ENCODE peak calls at places on chromosomes 16 and 17, in four cellular contexts. M is endodermal cell, T is AG10803, X is LNCaP clone FGC. I is an unnamed sample.

GRCh38 chr17:74815671-74816370 is 39.7 kb upstream of the NAT9 start:
- DNase-seq in M (peak), T (no peak), X (no peak), I (no peak)

GRCh38 chr17:42679001-42679491 is 2.3 kb upstream of the PLEKHH3 start:
- DNase-seq in M (peak), T (peak), X (no peak), I (no peak)

GRCh38 chr17:3167574-3167973 is 29.7 kb upstream of the OR1A2 start:
- DNase-seq in M (no peak), T (no peak), X (no peak), I (no peak)

GRCh38 chr16:590165-590874 is 454 bp downstream of the RAB40C start:
- DNase-seq in M (peak), T (peak), X (no peak), I (no peak)

GRCh38 chr17:19897108-19897854 is 29.5 kb upstream of the ULK2 start:
- DNase-seq in M (no peak), T (no peak), X (peak), I (peak)

GRCh38 chr17:81834831-81835267 is at the start of gene PPP1R27:
- DNase-seq in M (no peak), T (no peak), X (no peak), I (no peak)

GRCh38 chr16:66569827-66570405 is 3.7 kb downstream of the CMTM1 start:
- DNase-seq in M (no peak), T (peak), X (no peak), I (no peak)

GRCh38 chr16:280991-281659 is 734 bp downstream of the ARHGDIG start:
- DNase-seq in M (no peak), T (no peak), X (no peak), I (no peak)

GRCh38 chr16:72552675-72553074 is 380.7 kb upstream of the PMFBP1 start:
- DNase-seq in M (no peak), T (peak), X (peak), I (no peak)

GRCh38 chr16:75254359-75254837 is 3.0 kb upstream of the BCAR1 start:
- DNase-seq in M (peak), T (peak), X (peak), I (peak)

GRCh38 chr16:30901201-30902069 is 5.0 kb downstream of the CTF1 start:
- DNase-seq in M (no peak), T (no peak), X (no peak), I (no peak)

GRCh38 chr17:19497616-19498015 is 36.0 kb upstream of the SLC47A1 start:
- DNase-seq in M (no peak), T (no peak), X (no peak), I (no peak)

GRCh38 chr16:81384006-81384405 is 60.6 kb upstream of the CMIP start:
- DNase-seq in M (no peak), T (peak), X (no peak), I (no peak)

GRCh38 chr17:49739662-49740271 is 24.2 kb downstream of the FAM117A start:
- DNase-seq in M (no peak), T (no peak), X (no peak), I (no peak)

GRCh38 chr16:67661101-67661661 is 421 bp downstream of the PARD6A start:
- DNase-seq in M (peak), T (no peak), X (peak), I (peak)

GRCh38 chr16:1732071-1732470 is 26.1 kb downstream of the MAPK8IP3 start:
- DNase-seq in M (no peak), T (no peak), X (no peak), I (no peak)

GRCh38 chr17:44065668-44066203 is 735 bp downstream of the LSM12 start:
- DNase-seq in M (no peak), T (no peak), X (no peak), I (no peak)

GRCh38 chr16:1363501-1364041 is 11.8 kb downstream of the GNPTG start:
- DNase-seq in M (peak), T (peak), X (no peak), I (peak)

GRCh38 chr17:18026408-18026776 is 12.6 kb downstream of the ATPAF2 start:
- DNase-seq in M (no peak), T (peak), X (no peak), I (peak)

GRCh38 chr16:24721830-24722238 is 7.6 kb upstream of the TNRC6A start:
- DNase-seq in M (no peak), T (no peak), X (no peak), I (no peak)

GRCh38 chr17:42843358-42843934 is 934 bp upstream of the AOC2 start:
- DNase-seq in M (peak), T (peak), X (peak), I (peak)

GRCh38 chr16:49858200-49859129 is 2.6 kb upstream of the ZNF423 start:
- DNase-seq in M (peak), T (no peak), X (no peak), I (no peak)

GRCh38 chr16:30585022-30585399 is 486 bp downstream of the ZNF785 start:
- DNase-seq in M (peak), T (peak), X (no peak), I (no peak)

GRCh38 chr16:66050991-66051390 is 315.5 kb upstream of the CDH5 start:
- DNase-seq in M (no peak), T (no peak), X (no peak), I (no peak)

GRCh38 chr16:405548-406506 is 4.1 kb downstream of the DECR2 start:
- DNase-seq in M (no peak), T (no peak), X (no peak), I (no peak)

GRCh38 chr16:84756830-84757229 is 57.0 kb downstream of the USP10 start:
- DNase-seq in M (no peak), T (no peak), X (no peak), I (no peak)

GRCh38 chr17:76845524-76845923 is 22.7 kb upstream of the MGAT5B start:
- DNase-seq in M (no peak), T (no peak), X (no peak), I (no peak)

GRCh38 chr17:76841776-76842405 is 26.3 kb upstream of the MGAT5B start:
- DNase-seq in M (peak), T (no peak), X (no peak), I (no peak)

GRCh38 chr17:76844485-76844829 is 23.7 kb upstream of the MGAT5B start:
- DNase-seq in M (no peak), T (no peak), X (no peak), I (no peak)

GRCh38 chr17:76844846-76845245 is 23.4 kb upstream of the MGAT5B start:
- DNase-seq in M (no peak), T (no peak), X (no peak), I (no peak)

DNA sequence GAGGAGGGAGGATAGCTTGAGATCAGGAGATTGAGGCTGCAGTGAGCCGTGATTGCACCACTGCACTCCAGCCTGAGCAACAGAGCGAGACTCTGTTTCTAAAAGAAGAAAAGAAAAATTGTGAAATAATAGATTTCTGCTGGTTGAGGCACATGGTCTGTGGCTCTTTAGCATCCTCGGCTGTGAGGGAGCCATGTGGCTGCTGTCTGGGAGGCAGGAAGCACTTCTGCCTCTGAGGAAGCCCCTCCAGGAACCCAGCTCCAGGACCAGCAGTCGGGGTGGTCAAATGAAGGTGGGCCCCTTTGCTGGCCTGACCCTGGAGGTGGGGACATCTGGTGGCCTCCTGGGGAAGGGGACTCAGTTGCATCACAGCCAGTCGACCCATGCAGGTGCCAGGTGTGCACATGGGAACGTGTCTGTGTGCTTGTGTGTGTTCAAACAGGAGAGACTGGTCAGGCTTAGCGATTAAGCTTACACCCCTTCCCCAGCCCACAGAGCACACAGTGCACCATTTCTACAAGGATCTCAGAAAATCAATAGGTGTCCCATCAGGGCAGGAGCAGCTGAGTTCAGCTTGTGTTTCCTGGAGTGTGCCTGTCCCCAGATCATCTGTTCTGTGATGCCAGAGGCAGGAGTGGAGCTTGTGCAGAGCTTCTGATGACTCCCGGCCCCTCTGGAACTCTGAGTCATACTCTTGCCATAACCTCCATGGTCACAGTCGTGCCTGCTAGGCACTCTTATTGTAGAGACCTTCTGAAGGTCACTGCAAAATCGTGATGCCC is 24.3 kb upstream of the MGAT5B start:
- DNase-seq in M (no peak), T (no peak), X (no peak), I (no peak)
- TF ChIP-seq CTCF in M (peak), T (no peak), X (no peak), I (no peak)

GRCh38 chr16:88479795-88480760 is 27.0 kb downstream of the ZFPM1 start:
- DNase-seq in M (no peak), T (no peak), X (no peak), I (no peak)

GRCh38 chr16:88478115-88478514 is 25.0 kb downstream of the ZFPM1 start:
- DNase-seq in M (no peak), T (no peak), X (no peak), I (no peak)

GRCh38 chr16:88476817-88477397 is 23.8 kb downstream of the ZFPM1 start:
- DNase-seq in M (no peak), T (no peak), X (no peak), I (no peak)

GRCh38 chr16:88477631-88478030 is 24.6 kb downstream of the ZFPM1 start:
- DNase-seq in M (no peak), T (no peak), X (no peak), I (no peak)

GRCh38 chr16:88478889-88479794 is 26.1 kb downstream of the ZFPM1 start:
- DNase-seq in M (no peak), T (no peak), X (no peak), I (no peak)
- TF ChIP-seq CTCF in M (no peak), T (no peak), X (no peak), I (no peak)

GRCh38 chr16:22186517-22186916 is 19.6 kb upstream of the EEF2K start:
- DNase-seq in M (peak), T (no peak), X (no peak), I (no peak)
- TF ChIP-seq CTCF in M (peak), T (peak), X (no peak), I (peak)

GRCh38 chr17:78748048-78748729 is 33.9 kb downstream of the CYTH1 start:
- DNase-seq in M (no peak), T (no peak), X (no peak), I (no peak)

GRCh38 chr17:78746949-78747269 is 35.2 kb downstream of the CYTH1 start:
- DNase-seq in M (no peak), T (no peak), X (no peak), I (no peak)

GRCh38 chr17:78746263-78746948 is 35.7 kb downstream of the CYTH1 start:
- DNase-seq in M (no peak), T (no peak), X (no peak), I (no peak)

GRCh38 chr17:78747479-78747878 is 34.6 kb downstream of the CYTH1 start:
- DNase-seq in M (no peak), T (peak), X (no peak), I (no peak)

DNA sequence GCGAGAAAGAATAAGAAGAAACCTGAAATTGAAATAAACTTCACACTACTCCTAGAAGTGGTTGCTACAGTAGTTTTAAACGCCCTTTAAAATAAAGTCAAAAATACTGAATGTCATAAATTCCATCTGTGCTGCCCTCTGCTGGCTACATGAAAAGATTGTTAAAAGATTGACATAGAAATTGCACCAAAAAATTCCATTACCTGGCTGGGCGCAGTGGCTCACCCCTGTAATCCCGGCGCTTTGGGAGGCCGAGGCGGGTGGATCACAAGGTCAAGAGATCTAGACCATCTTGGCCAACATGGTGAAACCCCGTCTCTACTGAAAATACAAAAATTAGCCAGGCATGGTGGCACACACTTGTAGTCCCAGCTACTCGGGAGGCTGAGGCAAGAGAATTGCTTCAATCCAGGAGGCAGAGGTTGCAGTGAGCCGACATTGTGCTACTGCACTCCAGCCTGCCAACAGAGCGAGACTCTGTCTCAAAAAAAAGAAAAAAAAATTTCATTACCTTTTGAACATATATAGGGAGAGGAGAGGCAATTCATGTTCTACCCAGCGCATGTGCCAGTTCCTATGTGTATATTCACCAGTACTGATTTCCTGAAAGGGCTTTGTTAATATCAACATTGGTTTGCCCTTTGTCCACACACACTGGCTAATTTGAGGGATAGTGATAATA is 36.5 kb downstream of the CYTH1 start:
- DNase-seq in M (peak), T (peak), X (no peak), I (peak)
- TF ChIP-seq CTCF in M (peak), T (peak), X (peak), I (peak)

DNA sequence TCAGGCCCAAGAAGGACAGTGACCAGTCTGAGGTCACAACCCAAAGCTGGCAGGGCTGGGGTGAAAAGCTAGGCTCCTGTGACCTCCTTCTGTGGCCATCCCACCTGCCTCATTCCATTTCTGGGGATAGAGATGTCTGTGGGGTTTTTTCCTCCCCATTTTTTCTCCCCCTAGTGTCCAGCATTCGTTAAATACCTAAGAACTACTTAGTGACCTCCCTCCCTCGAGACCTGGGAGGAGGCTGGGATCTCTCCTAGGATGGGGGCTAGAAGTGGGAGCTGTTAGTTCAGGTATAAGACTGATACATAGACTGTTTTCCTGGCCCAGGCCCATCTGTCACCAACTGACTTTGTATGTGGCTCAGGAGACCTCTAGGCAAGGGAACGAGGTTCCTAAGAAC is 20.5 kb upstream of the STAC2 start:
- DNase-seq in M (peak), T (no peak), X (no peak), I (no peak)
- TF ChIP-seq CTCF in M (peak), T (no peak), X (no peak), I (peak)

GRCh38 chr16:10178079-10178478 is 4.1 kb downstream of the GRIN2A start:
- DNase-seq in M (no peak), T (no peak), X (no peak), I (peak)

GRCh38 chr16:10180042-10180770 is 2.0 kb downstream of the GRIN2A start:
- DNase-seq in M (no peak), T (no peak), X (no peak), I (no peak)

GRCh38 chr16:10182186-10182683 is at the start of gene GRIN2A:
- DNase-seq in M (no peak), T (no peak), X (no peak), I (no peak)

GRCh38 chr16:10181196-10182162 is 749 bp downstream of the GRIN2A start:
- DNase-seq in M (peak), T (peak), X (no peak), I (peak)

DNA sequence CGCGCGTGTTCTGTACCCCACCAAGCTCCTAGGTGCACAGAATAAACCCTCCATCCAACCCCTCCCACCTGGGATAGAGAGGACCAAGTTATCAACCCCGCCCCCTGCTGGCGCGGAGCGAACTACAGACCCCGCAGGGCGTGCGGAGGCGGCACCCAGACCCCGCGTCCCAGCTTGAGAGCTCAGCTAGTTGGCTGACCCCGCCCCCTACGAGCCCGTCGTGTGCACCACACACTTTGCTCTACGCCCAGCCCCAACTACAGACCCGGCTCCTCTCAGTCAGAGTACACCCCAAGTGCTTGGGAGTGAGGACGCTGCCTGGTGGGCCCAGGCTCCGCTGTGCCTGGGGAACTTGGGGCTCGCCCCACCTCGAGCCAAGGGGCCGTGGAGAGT is 1.5 kb downstream of the GRIN2A start:
- DNase-seq in M (peak), T (no peak), X (no peak), I (no peak)
- TF ChIP-seq CTCF in M (peak), T (peak), X (peak), I (peak)

I was measured in HFFc6.